ENCODE peak calls at places on chromosome 20, in seven cellular contexts. A, O, M, J, N, D and B are unnamed samples.

GRCh38 chr20:16488086-16488485 is 85.2 kb downstream of the KIF16B start:
- DNase-seq in A (no peak), O (no peak), M (no peak), J (no peak), N (no peak), D (no peak), B (no peak)

GRCh38 chr20:49279677-49280462 is 2.0 kb upstream of the ZNFX1 start:
- DNase-seq in A (no peak), O (no peak), M (no peak), J (no peak), N (no peak), D (no peak), B (no peak)

GRCh38 chr20:61262036-61262435 is 10.0 kb downstream of the CDH4 start:
- DNase-seq in A (no peak), O (no peak), M (no peak), J (no peak), N (no peak), D (no peak), B (no peak)

GRCh38 chr20:49560646-49561045 is 7.3 kb downstream of the PTGIS start:
- DNase-seq in A (no peak), O (no peak), M (no peak), J (no peak), N (no peak), D (no peak), B (no peak)

GRCh38 chr20:32155017-32155965 is 45.8 kb downstream of the TM9SF4 start:
- DNase-seq in A (peak; percentile 72), O (peak; percentile 18), M (peak; percentile 87), J (peak; percentile 74), N (peak; percentile 81), D (peak; percentile 64), B (peak; percentile 63)

GRCh38 chr20:1330075-1330830 is 1.3 kb upstream of the SDCBP2 start:
- DNase-seq in A (no peak), O (peak; percentile 44), M (no peak), J (peak; percentile 85), N (peak; percentile 93), D (no peak), B (no peak)

GRCh38 chr20:4083103-4083864 is 67.9 kb upstream of the RNF24 start:
- DNase-seq in A (no peak), O (no peak), M (no peak), J (no peak), N (no peak), D (no peak), B (no peak)

GRCh38 chr20:36408219-36408618 is 102.1 kb downstream of the DLGAP4 start:
- DNase-seq in A (peak; percentile 29), O (no peak), M (peak; percentile 63), J (no peak), N (no peak), D (peak; percentile 84), B (no peak)

GRCh38 chr20:61939691-61940360 is 125.9 kb downstream of the TAF4 start:
- DNase-seq in A (no peak), O (no peak), M (no peak), J (no peak), N (peak; percentile 1), D (no peak), B (no peak)

GRCh38 chr20:59614714-59615113 is 10.4 kb downstream of the PHACTR3 start:
- DNase-seq in A (no peak), O (no peak), M (no peak), J (no peak), N (no peak), D (no peak), B (no peak)

GRCh38 chr20:14446446-14446845 is 109.0 kb upstream of the FLRT3 start:
- DNase-seq in A (no peak), O (no peak), M (no peak), J (no peak), N (no peak), D (no peak), B (no peak)

GRCh38 chr20:57195023-57195758 is 71.2 kb downstream of the BMP7 start:
- DNase-seq in A (peak; percentile 7), O (no peak), M (no peak), J (no peak), N (peak; percentile 19), D (no peak), B (peak; percentile 22)

DNA sequence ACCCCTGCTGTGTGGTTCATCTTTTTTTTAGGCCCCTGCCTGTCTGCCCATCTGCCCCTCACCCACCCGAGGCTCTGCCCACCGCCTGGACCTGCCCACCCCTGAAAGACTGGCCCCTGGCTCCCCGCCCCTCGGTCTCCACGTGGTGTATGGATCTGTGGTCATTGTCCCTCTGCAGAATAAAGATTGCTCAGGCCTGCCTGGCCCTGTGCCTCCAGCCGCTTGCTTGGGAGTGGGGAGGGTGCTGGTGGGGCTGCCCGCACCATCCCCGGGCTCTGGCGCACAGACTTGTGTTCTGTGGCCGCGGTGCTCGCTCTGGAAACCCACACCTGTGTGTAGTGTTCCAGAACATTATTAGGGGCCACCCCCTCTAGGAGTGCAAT is 1.6 kb downstream of the MAP1LC3A start:
- DNase-seq in A (no peak), O (no peak), M (no peak), J (no peak), N (no peak), D (no peak), B (no peak)
- H3K4me3 ChIP-seq in A (no peak overlapping the region), O (no peak overlapping the region), M (no peak overlapping the region), J (no peak overlapping the region), N (no peak overlapping the region), D (no peak overlapping the region), B (no peak overlapping the region)

GRCh38 chr20:50744143-50744792 is 12.9 kb downstream of the PARD6B start:
- DNase-seq in A (peak; percentile 84), O (no peak), M (peak; percentile 42), J (peak; percentile 70), N (peak; percentile 85), D (peak; percentile 75), B (peak; percentile 90)
- TF ChIP-seq CTCF in A (peak; percentile 63), O (no peak), M (no peak), J (peak; percentile 44), N (peak; percentile 42), D (peak; percentile 38), B (peak; percentile 55)

GRCh38 chr20:17849901-17850673 is 118.5 kb downstream of the SNX5 start:
- DNase-seq in A (peak; percentile 98), O (no peak), M (peak; percentile 97), J (no peak), N (peak; percentile 82), D (no peak), B (peak; percentile 97)

GRCh38 chr20:17848649-17849048 is 119.9 kb downstream of the SNX5 start:
- DNase-seq in A (no peak), O (no peak), M (no peak), J (no peak), N (no peak), D (no peak), B (no peak)

GRCh38 chr20:17850674-17851006 is 118.0 kb downstream of the SNX5 start:
- DNase-seq in A (no peak), O (no peak), M (no peak), J (no peak), N (no peak), D (no peak), B (no peak)

GRCh38 chr20:17848249-17848648 is 120.3 kb downstream of the SNX5 start:
- DNase-seq in A (no peak), O (no peak), M (no peak), J (no peak), N (no peak), D (no peak), B (no peak)

GRCh38 chr20:17849111-17849900 is 119.3 kb downstream of the SNX5 start:
- DNase-seq in A (no peak), O (no peak), M (no peak), J (no peak), N (no peak), D (no peak), B (no peak)
- H3K4me3 ChIP-seq in A (no peak overlapping the region), O (no peak overlapping the region), M (no peak overlapping the region), J (no peak overlapping the region), N (no peak overlapping the region), D (no peak overlapping the region), B (no peak overlapping the region)

GRCh38 chr20:35004749-35005462 is 49.2 kb downstream of the MYH7B start:
- DNase-seq in A (no peak), O (no peak), M (no peak), J (peak; percentile 10), N (no peak), D (peak; percentile 3), B (no peak)
- TF ChIP-seq CTCF in A (no peak), O (no peak), M (no peak), J (no peak), N (no peak), D (no peak), B (no peak)

GRCh38 chr20:47493175-47493953 is 8.3 kb upstream of the NCOA3 start:
- DNase-seq in A (peak; percentile 68), O (peak; percentile 52), M (peak; percentile 49), J (peak; percentile 86), N (peak; percentile 93), D (peak; percentile 73), B (peak; percentile 64)
- H3K4me3 ChIP-seq in A (no peak overlapping the region), O (no peak overlapping the region), M (no peak overlapping the region), J (no peak overlapping the region), N (peak overlapping the region; percentile 5), D (peak overlapping the region; percentile 2), B (no peak overlapping the region)

GRCh38 chr20:43910564-43910963 is 4.1 kb upstream of the TOX2 start:
- DNase-seq in A (no peak), O (no peak), M (no peak), J (no peak), N (no peak), D (no peak), B (no peak)

GRCh38 chr20:43906505-43907034 is 8.1 kb upstream of the TOX2 start:
- DNase-seq in A (no peak), O (no peak), M (no peak), J (no peak), N (no peak), D (no peak), B (no peak)

GRCh38 chr20:43911066-43911465 is 3.6 kb upstream of the TOX2 start:
- DNase-seq in A (peak; percentile 59), O (no peak), M (peak; percentile 83), J (no peak), N (no peak), D (no peak), B (peak; percentile 58)

GRCh38 chr20:43909720-43910119 is 4.9 kb upstream of the TOX2 start:
- DNase-seq in A (no peak), O (no peak), M (no peak), J (no peak), N (no peak), D (no peak), B (no peak)

GRCh38 chr20:43909211-43909610 is 5.4 kb upstream of the TOX2 start:
- DNase-seq in A (no peak), O (no peak), M (no peak), J (no peak), N (no peak), D (no peak), B (no peak)
- TF ChIP-seq CTCF in A (no peak), O (no peak), M (no peak), J (no peak), N (no peak), D (no peak), B (no peak)